ENCODE peak calls at places on chromosomes 5 and 9, in five cellular contexts. Y, H, D, E and O are unnamed samples.
A peak's percentile ranks its signal among the peaks of the same experiment; 100 is the strongest.

GRCh38 chr9:93128715-93129224 is 5.3 kb downstream of the NINJ1 start:
- DNase-seq in Y (no peak), H (no peak), D (no peak), E (no peak), O (no peak)

GRCh38 chr5:123035950-123036390 is 555 bp downstream of the PPIC start:
- DNase-seq in Y (peak; percentile 51), H (no peak), D (peak; percentile 80), E (peak; percentile 14), O (peak; percentile 59)

GRCh38 chr9:75539558-75539957 is 350.9 kb upstream of the PCSK5 start:
- DNase-seq in Y (no peak), H (no peak), D (no peak), E (no peak), O (no peak)

GRCh38 chr5:179803651-179804598 is 2.7 kb downstream of the MGAT4B start:
- DNase-seq in Y (peak; percentile 37), H (no peak), D (no peak), E (no peak), O (peak; percentile 33)

GRCh38 chr5:93305984-93306383 is 275.0 kb downstream of the NR2F1-AS1 start:
- DNase-seq in Y (no peak), H (no peak), D (no peak), E (no peak), O (no peak)

GRCh38 chr5:64108674-64109073 is 57.0 kb upstream of the RNF180 start:
- DNase-seq in Y (no peak), H (no peak), D (no peak), E (no peak), O (no peak)

GRCh38 chr5:65738305-65738704 is 16.3 kb downstream of the NLN start:
- DNase-seq in Y (no peak), H (no peak), D (no peak), E (no peak), O (no peak)

GRCh38 chr5:155943516-155944407 is 383.2 kb upstream of the SGCD start:
- DNase-seq in Y (no peak), H (no peak), D (peak; percentile 71), E (peak; percentile 31), O (peak; percentile 36)

GRCh38 chr5:1551913-1552312 is 28.2 kb upstream of the LPCAT1 start:
- DNase-seq in Y (no peak), H (no peak), D (no peak), E (no peak), O (no peak)

GRCh38 chr9:20788526-20789421 is 104.7 kb downstream of the FOCAD start:
- DNase-seq in Y (peak; percentile 92), H (no peak), D (no peak), E (no peak), O (no peak)

GRCh38 chr5:38796000-38796738 is 49.6 kb upstream of the OSMR start:
- DNase-seq in Y (peak; percentile 79), H (no peak), D (no peak), E (no peak), O (no peak)

GRCh38 chr9:122192914-122193525 is 33.3 kb downstream of the MORN5 start:
- DNase-seq in Y (no peak), H (no peak), D (no peak), E (no peak), O (no peak)

GRCh38 chr5:106140101-106140500 is 1530.6 kb downstream of the EFNA5 start:
- DNase-seq in Y (no peak), H (no peak), D (no peak), E (no peak), O (no peak)

GRCh38 chr9:15352301-15352700 is 45.3 kb upstream of the TTC39B start:
- DNase-seq in Y (no peak), H (no peak), D (no peak), E (no peak), O (no peak)

GRCh38 chr9:125966456-125966855 is 219.3 kb downstream of the PBX3 start:
- DNase-seq in Y (no peak), H (no peak), D (no peak), E (no peak), O (no peak)

GRCh38 chr9:111161015-111161415 is 122.7 kb upstream of the LPAR1 start:
- DNase-seq in Y (no peak), H (no peak), D (no peak), E (no peak), O (no peak)

GRCh38 chr5:170747851-170748250 is 35.7 kb upstream of the GABRP start:
- DNase-seq in Y (peak; percentile 29), H (no peak), D (peak; percentile 64), E (peak; percentile 40), O (no peak)

GRCh38 chr9:134698587-134699342 is 57.2 kb downstream of the COL5A1 start:
- DNase-seq in Y (peak; percentile 52), H (peak; percentile 28), D (peak; percentile 84), E (peak; percentile 66), O (peak; percentile 60)

GRCh38 chr5:157180374-157181264 is at the start of gene ITK:
- DNase-seq in Y (no peak), H (no peak), D (no peak), E (no peak), O (no peak)

GRCh38 chr5:111922344-111922743 is 165.3 kb upstream of the NREP start:
- DNase-seq in Y (no peak), H (no peak), D (no peak), E (no peak), O (no peak)

GRCh38 chr9:106203832-106204516 is 509.6 kb downstream of the TMEM38B start:
- DNase-seq in Y (no peak), H (no peak), D (no peak), E (no peak), O (peak; percentile 21)

GRCh38 chr5:35617435-35618296 is at the start of gene SPEF2:
- DNase-seq in Y (peak; percentile 87), H (peak; percentile 27), D (peak; percentile 92), E (peak; percentile 83), O (peak; percentile 84)

GRCh38 chr5:151037561-151038291 is 17.3 kb downstream of the GPX3 start:
- DNase-seq in Y (peak; percentile 86), H (no peak), D (no peak), E (peak; percentile 55), O (no peak)

GRCh38 chr5:72067682-72068470 is 39.4 kb upstream of the MAP1B start:
- DNase-seq in Y (no peak), H (no peak), D (no peak), E (no peak), O (no peak)

GRCh38 chr5:56494300-56494704 is 261.2 kb upstream of the ANKRD55 start:
- DNase-seq in Y (no peak), H (no peak), D (no peak), E (peak; percentile 26), O (no peak)

GRCh38 chr5:90408571-90409317 is 812 bp downstream of the CETN3 start:
- DNase-seq in Y (no peak), H (no peak), D (peak; percentile 5), E (no peak), O (peak; percentile 21)

GRCh38 chr5:93062548-93062947 is 518.5 kb downstream of the NR2F1-AS1 start:
- DNase-seq in Y (peak; percentile 6), H (no peak), D (peak; percentile 13), E (no peak), O (no peak)

DNA sequence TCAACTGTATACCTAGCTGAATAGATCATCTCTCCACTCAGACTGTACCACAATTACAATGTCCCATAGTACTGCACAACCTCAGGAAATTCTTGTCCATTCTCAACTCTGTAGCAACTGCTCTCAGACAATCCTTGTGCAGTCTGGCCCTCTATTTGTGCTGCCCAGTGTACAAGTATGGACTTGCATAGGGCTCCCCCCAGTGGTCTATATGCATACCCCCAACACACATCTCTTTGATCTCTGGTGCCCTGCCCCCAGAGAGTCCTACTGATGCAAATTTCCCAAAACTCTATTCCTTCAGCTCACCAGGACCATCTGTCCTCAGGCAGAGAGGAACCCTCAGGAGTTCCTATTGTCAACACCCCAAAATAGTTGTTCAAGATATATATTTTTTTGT is 205.3 kb downstream of the SLCO4C1 start:
- DNase-seq in Y (no peak), H (peak; percentile 2), D (peak; percentile 72), E (no peak), O (peak; percentile 24)
- TF ChIP-seq CTCF in Y (no peak), H (peak; percentile 33), D (no peak), E (no peak), O (peak; percentile 27)

GRCh38 chr9:108367188-108367587 is 488.6 kb downstream of the ACTL7B start:
- DNase-seq in Y (no peak), H (no peak), D (no peak), E (no peak), O (no peak)
- H3K36me3 ChIP-seq in Y (no peaks in the 10 kb centered on the region), H (no peaks in the 10 kb centered on the region), D (no peaks in the 10 kb centered on the region), E (no peaks in the 10 kb centered on the region), O (no peaks in the 10 kb centered on the region)

DNA sequence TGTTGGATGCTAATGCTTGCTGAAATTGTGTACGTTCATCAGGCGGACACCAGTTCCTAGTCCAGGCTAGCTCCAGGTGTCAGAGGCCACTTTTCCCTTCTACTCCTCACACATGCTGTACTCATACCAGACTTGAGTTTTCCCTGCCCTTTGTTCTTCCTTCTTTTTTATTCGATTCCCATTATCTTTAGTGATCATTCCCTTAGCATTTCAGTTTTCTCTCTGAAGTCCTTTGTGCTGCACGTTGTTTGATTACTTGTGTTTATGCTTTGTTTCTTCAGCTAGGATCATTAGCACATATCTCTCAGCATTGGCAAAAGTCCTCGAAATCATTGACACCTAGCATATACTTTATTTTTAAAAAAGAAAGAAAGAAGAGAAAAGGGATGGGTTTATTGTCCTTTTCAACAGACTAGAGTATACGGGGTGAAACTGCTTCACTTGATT is 409 bp upstream of the COX7C start:
- DNase-seq in Y (no peak), H (no peak), D (no peak), E (no peak), O (no peak)
- H3K4me1 ChIP-seq in Y (peaks cover 6% of the 10 kb centered on the region), H (peaks cover 5% of the 10 kb centered on the region), D (peaks cover 8% of the 10 kb centered on the region), E (peaks cover 17% of the 10 kb centered on the region), O (no peaks in the 10 kb centered on the region)

GRCh38 chr5:15501057-15501791 is 1.2 kb downstream of the FBXL7 start:
- DNase-seq in Y (peak; percentile 84), H (no peak), D (peak; percentile 80), E (peak; percentile 68), O (peak; percentile 25)
- TF ChIP-seq CTCF in Y (peak; percentile 23), H (no peak), D (peak; percentile 24), E (peak; percentile 41), O (no peak)

DNA sequence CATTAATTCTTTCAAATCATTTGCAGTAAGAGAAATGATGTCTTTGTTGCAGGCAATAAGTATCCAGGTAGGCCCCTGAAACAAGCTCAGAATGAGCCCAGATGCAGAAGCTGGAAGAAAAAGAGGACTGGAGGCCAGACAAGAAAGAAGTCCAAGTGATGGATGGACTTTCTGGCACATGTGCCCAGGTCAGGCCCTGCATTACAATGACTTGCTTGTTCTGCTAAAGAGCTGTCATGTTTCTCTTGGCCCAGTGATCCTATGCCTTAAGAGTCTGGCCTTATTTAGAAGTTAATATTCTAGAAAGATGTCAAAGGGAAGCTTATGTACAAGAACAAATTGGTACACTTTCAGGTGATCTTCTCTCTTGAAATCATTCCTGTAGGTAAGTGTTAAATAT is 64.8 kb downstream of the DPYSL3 start:
- DNase-seq in Y (no peak), H (no peak), D (no peak), E (no peak), O (no peak)
- H3K36me3 ChIP-seq in Y (no peaks in the 10 kb centered on the region), H (no peaks in the 10 kb centered on the region), D (no peaks in the 10 kb centered on the region), E (no peaks in the 10 kb centered on the region), O (no peaks in the 10 kb centered on the region)

GRCh38 chr9:124254261-124254682 is 3.5 kb upstream of the NEK6 start:
- DNase-seq in Y (no peak), H (no peak), D (no peak), E (no peak), O (no peak)

GRCh38 chr9:124257070-124257864 is 482 bp upstream of the NEK6 start:
- DNase-seq in Y (peak; percentile 13), H (no peak), D (no peak), E (no peak), O (no peak)

GRCh38 chr9:124256517-124257069 is 1.2 kb upstream of the NEK6 start:
- DNase-seq in Y (peak; percentile 36), H (no peak), D (no peak), E (no peak), O (no peak)

GRCh38 chr9:124257865-124258764 is at the start of gene NEK6:
- DNase-seq in Y (peak; percentile 32), H (no peak), D (peak; percentile 63), E (no peak), O (no peak)

GRCh38 chr9:124255222-124255621 is 2.5 kb upstream of the NEK6 start:
- DNase-seq in Y (no peak), H (no peak), D (no peak), E (no peak), O (no peak)
- H3K4me1 ChIP-seq in Y (peaks cover 22% of the 10 kb centered on the region), H (peaks cover 33% of the 10 kb centered on the region), D (peaks cover 9% of the 10 kb centered on the region), E (peaks cover 17% of the 10 kb centered on the region), O (peaks cover 6% of the 10 kb centered on the region)